ENCODE peak calls at places on chromosomes 16 and 17, in seven cellular contexts. One of them, this sample, is unnamed.

GRCh38 chr17:34703533-34703932 is 124.2 kb downstream of the TMEM132E start:
- DNase-seq in mucosa of descending colon: no peak
- DNase-seq in GM12864: no peak
- DNase-seq in fibroblast of the aortic adventitia: peak
- DNase-seq in lower leg skin: peak
- DNase-seq in AG10803: peak
- DNase-seq in A549: peak
- DNase-seq in this sample: no peak

GRCh38 chr16:11994187-11995119 is 17.9 kb downstream of the SNX29 start:
- DNase-seq in mucosa of descending colon: no peak
- DNase-seq in GM12864: no peak
- DNase-seq in fibroblast of the aortic adventitia: no peak
- DNase-seq in lower leg skin: peak
- DNase-seq in AG10803: no peak
- DNase-seq in A549: no peak
- DNase-seq in this sample: no peak

GRCh38 chr16:79210629-79211028 is 389.9 kb downstream of the MAF start:
- DNase-seq in mucosa of descending colon: no peak
- DNase-seq in GM12864: no peak
- DNase-seq in fibroblast of the aortic adventitia: no peak
- DNase-seq in lower leg skin: no peak
- DNase-seq in AG10803: no peak
- DNase-seq in A549: no peak
- DNase-seq in this sample: no peak

GRCh38 chr17:9899280-9900018 is 5.6 kb downstream of the RCVRN start:
- DNase-seq in mucosa of descending colon: no peak
- DNase-seq in GM12864: no peak
- DNase-seq in fibroblast of the aortic adventitia: no peak
- DNase-seq in lower leg skin: no peak
- DNase-seq in AG10803: no peak
- DNase-seq in A549: no peak
- DNase-seq in this sample: no peak

GRCh38 chr16:67163903-67164558 is 514 bp upstream of the HSF4 start:
- DNase-seq in mucosa of descending colon: no peak
- DNase-seq in GM12864: no peak
- DNase-seq in fibroblast of the aortic adventitia: no peak
- DNase-seq in lower leg skin: peak
- DNase-seq in AG10803: no peak
- DNase-seq in A549: no peak
- DNase-seq in this sample: no peak

GRCh38 chr16:79363484-79363883 is 237.1 kb downstream of the MAF start:
- DNase-seq in mucosa of descending colon: no peak
- DNase-seq in GM12864: no peak
- DNase-seq in fibroblast of the aortic adventitia: no peak
- DNase-seq in lower leg skin: no peak
- DNase-seq in AG10803: no peak
- DNase-seq in A549: no peak
- DNase-seq in this sample: no peak

GRCh38 chr16:82105107-82105506 is 64.9 kb downstream of the MPHOSPH6 start:
- DNase-seq in mucosa of descending colon: no peak
- DNase-seq in GM12864: no peak
- DNase-seq in fibroblast of the aortic adventitia: no peak
- DNase-seq in lower leg skin: no peak
- DNase-seq in AG10803: no peak
- DNase-seq in A549: no peak
- DNase-seq in this sample: no peak

GRCh38 chr16:78211951-78212350 is 112.5 kb downstream of the WWOX start:
- DNase-seq in mucosa of descending colon: no peak
- DNase-seq in GM12864: no peak
- DNase-seq in fibroblast of the aortic adventitia: no peak
- DNase-seq in lower leg skin: no peak
- DNase-seq in AG10803: no peak
- DNase-seq in A549: peak
- DNase-seq in this sample: no peak

GRCh38 chr16:84184775-84185174 is 2.1 kb downstream of the TAF1C start:
- DNase-seq in mucosa of descending colon: no peak
- DNase-seq in GM12864: no peak
- DNase-seq in fibroblast of the aortic adventitia: no peak
- DNase-seq in lower leg skin: no peak
- DNase-seq in AG10803: no peak
- DNase-seq in A549: no peak
- DNase-seq in this sample: peak

GRCh38 chr16:86827521-86827920 is 249.2 kb downstream of the FOXL1 start:
- DNase-seq in mucosa of descending colon: no peak
- DNase-seq in GM12864: no peak
- DNase-seq in fibroblast of the aortic adventitia: no peak
- DNase-seq in lower leg skin: no peak
- DNase-seq in AG10803: no peak
- DNase-seq in A549: no peak
- DNase-seq in this sample: no peak

GRCh38 chr16:23524001-23524400 is 13.7 kb upstream of the GGA2 start:
- DNase-seq in mucosa of descending colon: no peak
- DNase-seq in GM12864: no peak
- DNase-seq in fibroblast of the aortic adventitia: no peak
- DNase-seq in lower leg skin: no peak
- DNase-seq in AG10803: no peak
- DNase-seq in A549: no peak
- DNase-seq in this sample: no peak

GRCh38 chr17:82524540-82524939 is 5.0 kb downstream of the FOXK2 start:
- DNase-seq in mucosa of descending colon: no peak
- DNase-seq in GM12864: no peak
- DNase-seq in fibroblast of the aortic adventitia: no peak
- DNase-seq in lower leg skin: no peak
- DNase-seq in AG10803: no peak
- DNase-seq in A549: no peak
- DNase-seq in this sample: no peak

GRCh38 chr17:29760279-29760721 is 137.6 kb upstream of the CORO6 start:
- DNase-seq in mucosa of descending colon: no peak
- DNase-seq in GM12864: peak
- DNase-seq in fibroblast of the aortic adventitia: peak
- DNase-seq in lower leg skin: no peak
- DNase-seq in AG10803: peak
- DNase-seq in A549: no peak
- DNase-seq in this sample: no peak

GRCh38 chr17:82230627-82231311 is 1.9 kb downstream of the SLC16A3 start:
- DNase-seq in mucosa of descending colon: peak
- DNase-seq in GM12864: no peak
- DNase-seq in fibroblast of the aortic adventitia: peak
- DNase-seq in lower leg skin: peak
- DNase-seq in AG10803: peak
- DNase-seq in A549: peak
- DNase-seq in this sample: peak

GRCh38 chr17:29141484-29141835 is 38.7 kb downstream of the MYO18A start:
- DNase-seq in mucosa of descending colon: no peak
- DNase-seq in GM12864: no peak
- DNase-seq in fibroblast of the aortic adventitia: no peak
- DNase-seq in lower leg skin: no peak
- DNase-seq in AG10803: no peak
- DNase-seq in A549: no peak
- DNase-seq in this sample: no peak

GRCh38 chr16:88940196-88941050 is 36.6 kb downstream of the CBFA2T3 start:
- DNase-seq in mucosa of descending colon: peak
- DNase-seq in GM12864: no peak
- DNase-seq in fibroblast of the aortic adventitia: no peak
- DNase-seq in lower leg skin: no peak
- DNase-seq in AG10803: no peak
- DNase-seq in A549: peak
- DNase-seq in this sample: no peak
- H3K4me3 ChIP-seq in mucosa of descending colon: peak
- H3K4me3 ChIP-seq in GM12864: peak
- H3K4me3 ChIP-seq in fibroblast of the aortic adventitia: no peak
- H3K4me3 ChIP-seq in lower leg skin: peak
- H3K4me3 ChIP-seq in AG10803: no peak
- H3K4me3 ChIP-seq in A549: peak
- H3K4me3 ChIP-seq in this sample: peak

GRCh38 chr16:19114359-19115147 is 789 bp downstream of the ITPRIPL2 start:
- DNase-seq in mucosa of descending colon: peak
- DNase-seq in GM12864: no peak
- DNase-seq in fibroblast of the aortic adventitia: peak
- DNase-seq in lower leg skin: peak
- DNase-seq in AG10803: peak
- DNase-seq in A549: peak
- DNase-seq in this sample: peak
- TF ChIP-seq CTCF in mucosa of descending colon: no peak
- TF ChIP-seq CTCF in GM12864: no peak
- TF ChIP-seq CTCF in fibroblast of the aortic adventitia: peak
- TF ChIP-seq CTCF in lower leg skin: no peak
- TF ChIP-seq CTCF in AG10803: peak
- TF ChIP-seq CTCF in A549: no peak
- TF ChIP-seq CTCF in this sample: no peak

GRCh38 chr17:50144845-50145531 is 5.5 kb downstream of the PPP1R9B start:
- DNase-seq in mucosa of descending colon: no peak
- DNase-seq in GM12864: no peak
- DNase-seq in fibroblast of the aortic adventitia: no peak
- DNase-seq in lower leg skin: no peak
- DNase-seq in AG10803: no peak
- DNase-seq in A549: no peak
- DNase-seq in this sample: no peak
- H3K4me3 ChIP-seq in mucosa of descending colon: no peak
- H3K4me3 ChIP-seq in GM12864: no peak
- H3K4me3 ChIP-seq in fibroblast of the aortic adventitia: no peak
- H3K4me3 ChIP-seq in lower leg skin: no peak
- H3K4me3 ChIP-seq in AG10803: no peak
- H3K4me3 ChIP-seq in A549: no peak
- H3K4me3 ChIP-seq in this sample: no peak

GRCh38 chr17:15216481-15216880 is 48.6 kb downstream of the PMP22 start:
- DNase-seq in mucosa of descending colon: no peak
- DNase-seq in GM12864: no peak
- DNase-seq in fibroblast of the aortic adventitia: no peak
- DNase-seq in lower leg skin: no peak
- DNase-seq in AG10803: no peak
- DNase-seq in A549: no peak
- DNase-seq in this sample: no peak

GRCh38 chr17:15210247-15210646 is 54.9 kb downstream of the PMP22 start:
- DNase-seq in mucosa of descending colon: no peak
- DNase-seq in GM12864: no peak
- DNase-seq in fibroblast of the aortic adventitia: no peak
- DNase-seq in lower leg skin: no peak
- DNase-seq in AG10803: no peak
- DNase-seq in A549: no peak
- DNase-seq in this sample: no peak

GRCh38 chr17:15213381-15214087 is 51.6 kb downstream of the PMP22 start:
- DNase-seq in mucosa of descending colon: no peak
- DNase-seq in GM12864: no peak
- DNase-seq in fibroblast of the aortic adventitia: peak
- DNase-seq in lower leg skin: no peak
- DNase-seq in AG10803: peak
- DNase-seq in A549: peak
- DNase-seq in this sample: no peak
- TF ChIP-seq CTCF in mucosa of descending colon: no peak
- TF ChIP-seq CTCF in GM12864: peak
- TF ChIP-seq CTCF in fibroblast of the aortic adventitia: peak
- TF ChIP-seq CTCF in lower leg skin: no peak
- TF ChIP-seq CTCF in AG10803: peak
- TF ChIP-seq CTCF in A549: peak
- TF ChIP-seq CTCF in this sample: no peak

GRCh38 chr16:10601444-10602401 is 21.3 kb upstream of the EMP2 start:
- DNase-seq in mucosa of descending colon: peak
- DNase-seq in GM12864: no peak
- DNase-seq in fibroblast of the aortic adventitia: peak
- DNase-seq in lower leg skin: no peak
- DNase-seq in AG10803: peak
- DNase-seq in A549: peak
- DNase-seq in this sample: no peak
- H3K4me3 ChIP-seq in mucosa of descending colon: no peak
- H3K4me3 ChIP-seq in GM12864: no peak
- H3K4me3 ChIP-seq in fibroblast of the aortic adventitia: no peak
- H3K4me3 ChIP-seq in lower leg skin: no peak
- H3K4me3 ChIP-seq in AG10803: no peak
- H3K4me3 ChIP-seq in A549: no peak
- H3K4me3 ChIP-seq in this sample: no peak

DNA sequence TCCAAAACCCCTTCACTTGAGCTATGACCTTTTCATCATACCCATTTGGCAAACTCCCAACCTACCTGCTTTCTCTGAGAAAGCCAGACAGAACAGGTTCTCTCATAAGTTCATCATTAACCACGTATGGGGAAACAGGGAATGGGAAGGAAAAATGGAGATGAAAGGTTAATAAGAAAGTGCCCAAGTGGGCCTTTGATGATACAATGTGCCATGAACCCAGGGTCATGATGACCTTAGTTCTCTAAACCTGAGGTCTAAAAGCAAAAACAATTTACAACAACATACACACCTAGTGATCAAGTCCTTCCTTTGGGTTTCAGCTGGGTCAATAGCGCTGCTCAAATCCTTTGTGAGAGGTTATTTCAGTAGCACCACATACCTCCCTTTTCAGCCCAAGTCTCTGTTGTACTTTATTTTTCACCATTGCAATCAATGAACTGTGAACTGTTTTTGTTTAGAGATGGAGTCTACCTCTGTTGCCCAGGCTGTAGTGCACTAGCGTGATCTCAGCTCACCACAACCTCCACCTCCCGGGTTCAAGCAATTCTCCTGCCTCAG is 14.5 kb upstream of the RANGRF start:
- DNase-seq in mucosa of descending colon: no peak
- DNase-seq in GM12864: no peak
- DNase-seq in fibroblast of the aortic adventitia: no peak
- DNase-seq in lower leg skin: no peak
- DNase-seq in AG10803: no peak
- DNase-seq in A549: no peak
- DNase-seq in this sample: no peak
- TF ChIP-seq CTCF in mucosa of descending colon: no peak
- TF ChIP-seq CTCF in GM12864: no peak
- TF ChIP-seq CTCF in fibroblast of the aortic adventitia: no peak
- TF ChIP-seq CTCF in lower leg skin: no peak
- TF ChIP-seq CTCF in AG10803: no peak
- TF ChIP-seq CTCF in A549: no peak
- TF ChIP-seq CTCF in this sample: no peak

GRCh38 chr17:39777534-39778365 is 40.0 kb downstream of the GRB7 start:
- DNase-seq in mucosa of descending colon: no peak
- DNase-seq in GM12864: no peak
- DNase-seq in fibroblast of the aortic adventitia: no peak
- DNase-seq in lower leg skin: no peak
- DNase-seq in AG10803: no peak
- DNase-seq in A549: no peak
- DNase-seq in this sample: no peak
- H3K4me3 ChIP-seq in mucosa of descending colon: no peak
- H3K4me3 ChIP-seq in GM12864: peak
- H3K4me3 ChIP-seq in fibroblast of the aortic adventitia: no peak
- H3K4me3 ChIP-seq in lower leg skin: no peak
- H3K4me3 ChIP-seq in AG10803: no peak
- H3K4me3 ChIP-seq in A549: no peak
- H3K4me3 ChIP-seq in this sample: no peak

DNA sequence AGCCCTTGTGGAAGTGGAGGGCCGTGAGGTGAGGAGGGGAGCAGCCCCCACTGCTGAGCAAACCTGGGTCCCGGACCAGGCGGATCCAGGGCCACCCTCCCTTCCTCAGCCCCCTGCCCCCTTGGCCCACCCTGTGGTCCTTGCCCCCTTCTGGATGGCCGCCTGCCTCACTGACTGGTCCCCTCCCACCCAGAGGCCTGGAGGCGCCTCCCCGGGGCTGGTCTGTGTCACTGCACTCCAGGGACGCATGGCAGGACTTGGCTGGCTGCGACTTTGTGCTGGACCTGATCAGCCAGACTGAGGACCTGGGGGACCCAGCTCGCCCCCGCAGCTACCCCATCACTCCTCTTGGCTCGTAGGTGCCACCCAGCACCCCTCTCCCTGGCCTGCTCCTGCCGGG is 19.2 kb upstream of the SMIM5 start:
- DNase-seq in mucosa of descending colon: no peak
- DNase-seq in GM12864: no peak
- DNase-seq in fibroblast of the aortic adventitia: no peak
- DNase-seq in lower leg skin: no peak
- DNase-seq in AG10803: no peak
- DNase-seq in A549: peak
- DNase-seq in this sample: no peak
- TF ChIP-seq CTCF in mucosa of descending colon: no peak
- TF ChIP-seq CTCF in GM12864: peak
- TF ChIP-seq CTCF in fibroblast of the aortic adventitia: no peak
- TF ChIP-seq CTCF in lower leg skin: no peak
- TF ChIP-seq CTCF in AG10803: no peak
- TF ChIP-seq CTCF in A549: peak
- TF ChIP-seq CTCF in this sample: no peak

This sample was measured in coronary artery.